ENCODE peak calls at places on chromosomes 2 and 18, in four cellular contexts. One of them, this sample, is unnamed.
A peak's percentile ranks its signal among the peaks of the same experiment; 100 is the strongest.

GRCh38 chr18:79819951-79820351 is 22.2 kb downstream of the KCNG2 start:
- DNase-seq in gastrocnemius medialis: no peak
- DNase-seq in mammary epithelial cell: peak; percentile 0
- DNase-seq in GM23338: no peak
- DNase-seq in this sample: no peak

GRCh38 chr2:108436976-108437375 is 12.0 kb upstream of the GCC2 start:
- DNase-seq in gastrocnemius medialis: no peak
- DNase-seq in mammary epithelial cell: no peak
- DNase-seq in GM23338: no peak
- DNase-seq in this sample: no peak

GRCh38 chr18:77067315-77068061 is 65.1 kb downstream of the MBP start:
- DNase-seq in gastrocnemius medialis: peak; percentile 74
- DNase-seq in mammary epithelial cell: peak; percentile 89
- DNase-seq in GM23338: no peak
- DNase-seq in this sample: no peak

GRCh38 chr2:28389399-28390240 is 3.0 kb upstream of the FOSL2 start:
- DNase-seq in gastrocnemius medialis: no peak
- DNase-seq in mammary epithelial cell: no peak
- DNase-seq in GM23338: peak; percentile 47
- DNase-seq in this sample: no peak

GRCh38 chr2:112904883-112905282 is 6.1 kb upstream of the IL37 start:
- DNase-seq in gastrocnemius medialis: no peak
- DNase-seq in mammary epithelial cell: no peak
- DNase-seq in GM23338: no peak
- DNase-seq in this sample: no peak

GRCh38 chr2:144950874-144951560 is 431.1 kb upstream of the ZEB2 start:
- DNase-seq in gastrocnemius medialis: no peak
- DNase-seq in mammary epithelial cell: peak; percentile 95
- DNase-seq in GM23338: no peak
- DNase-seq in this sample: no peak

GRCh38 chr2:222102746-222103349 is 195.9 kb downstream of the PAX3 start:
- DNase-seq in gastrocnemius medialis: no peak
- DNase-seq in mammary epithelial cell: no peak
- DNase-seq in GM23338: peak; percentile 42
- DNase-seq in this sample: no peak

GRCh38 chr2:223058952-223059716 is 7.1 kb downstream of the KCNE4 start:
- DNase-seq in gastrocnemius medialis: no peak
- DNase-seq in mammary epithelial cell: no peak
- DNase-seq in GM23338: no peak
- DNase-seq in this sample: no peak

GRCh38 chr2:121400206-121400605 is 115.2 kb upstream of the TFCP2L1 start:
- DNase-seq in gastrocnemius medialis: no peak
- DNase-seq in mammary epithelial cell: no peak
- DNase-seq in GM23338: no peak
- DNase-seq in this sample: no peak

GRCh38 chr2:29629495-29629894 is 291.9 kb downstream of the ALK start:
- DNase-seq in gastrocnemius medialis: no peak
- DNase-seq in mammary epithelial cell: peak; percentile 12
- DNase-seq in GM23338: no peak
- DNase-seq in this sample: no peak

GRCh38 chr2:237596856-237597679 is 6.5 kb upstream of the RAB17 start:
- DNase-seq in gastrocnemius medialis: no peak
- DNase-seq in mammary epithelial cell: no peak
- DNase-seq in GM23338: no peak
- DNase-seq in this sample: no peak

GRCh38 chr2:28662468-28663095 is 89.0 kb upstream of the PPP1CB start:
- DNase-seq in gastrocnemius medialis: no peak
- DNase-seq in mammary epithelial cell: no peak
- DNase-seq in GM23338: no peak
- DNase-seq in this sample: no peak

GRCh38 chr2:120863661-120864320 is 128.1 kb downstream of the GLI2 start:
- DNase-seq in gastrocnemius medialis: no peak
- DNase-seq in mammary epithelial cell: peak; percentile 25
- DNase-seq in GM23338: no peak
- DNase-seq in this sample: no peak

GRCh38 chr2:83602753-83603152 is 856.3 kb downstream of the SUCLG1 start:
- DNase-seq in gastrocnemius medialis: no peak
- DNase-seq in mammary epithelial cell: no peak
- DNase-seq in GM23338: peak; percentile 35
- DNase-seq in this sample: no peak

DNA sequence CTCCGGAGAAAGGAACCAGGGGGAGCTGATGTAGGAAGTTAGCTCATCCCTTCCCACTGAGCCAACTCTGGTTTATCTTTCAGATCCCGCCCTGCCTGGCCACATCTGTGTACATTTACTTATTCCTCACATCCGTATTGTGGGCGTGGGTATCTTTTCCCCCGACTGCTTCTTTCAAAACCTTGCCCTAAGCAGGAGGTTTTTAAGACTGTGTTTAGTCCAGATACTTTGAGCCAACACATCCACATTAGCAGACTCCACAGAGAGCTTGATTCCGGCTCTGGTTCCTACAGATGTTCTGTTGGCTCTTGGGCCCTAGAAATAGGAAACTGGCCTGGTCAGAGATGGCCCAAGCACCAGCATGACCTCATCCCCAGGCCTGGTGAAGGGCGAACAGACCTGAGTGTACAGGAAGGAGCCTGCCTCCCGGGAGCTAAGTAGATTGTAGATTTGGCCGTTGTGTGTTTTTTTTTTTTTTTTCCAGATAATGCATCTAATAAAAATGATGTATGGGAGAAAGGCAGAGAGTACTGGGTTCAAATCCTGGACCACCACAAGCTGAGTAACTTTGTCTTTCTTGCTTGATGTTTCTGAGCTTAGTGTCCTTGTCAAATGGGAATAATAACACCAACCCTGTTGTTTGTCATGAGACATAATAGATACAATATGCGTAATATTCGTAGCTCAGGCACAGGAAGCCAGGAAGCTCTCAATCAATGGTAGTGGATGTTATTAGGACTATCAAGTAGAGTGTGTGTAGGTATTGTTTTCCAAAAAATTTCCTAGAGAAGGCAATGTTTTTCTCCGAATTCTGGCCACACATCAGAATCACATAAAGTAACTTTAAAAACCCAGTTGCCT is 92.3 kb downstream of the PRKCE start:
- DNase-seq in gastrocnemius medialis: peak; percentile 40
- DNase-seq in mammary epithelial cell: no peak
- DNase-seq in GM23338: no peak
- DNase-seq in this sample: no peak
- H3K27ac ChIP-seq in gastrocnemius medialis: peak overlapping the region; percentile 59
- H3K27ac ChIP-seq in mammary epithelial cell: no peak overlapping the region
- H3K27ac ChIP-seq in GM23338: no peak overlapping the region
- H3K27ac ChIP-seq in this sample: no peak overlapping the region

DNA sequence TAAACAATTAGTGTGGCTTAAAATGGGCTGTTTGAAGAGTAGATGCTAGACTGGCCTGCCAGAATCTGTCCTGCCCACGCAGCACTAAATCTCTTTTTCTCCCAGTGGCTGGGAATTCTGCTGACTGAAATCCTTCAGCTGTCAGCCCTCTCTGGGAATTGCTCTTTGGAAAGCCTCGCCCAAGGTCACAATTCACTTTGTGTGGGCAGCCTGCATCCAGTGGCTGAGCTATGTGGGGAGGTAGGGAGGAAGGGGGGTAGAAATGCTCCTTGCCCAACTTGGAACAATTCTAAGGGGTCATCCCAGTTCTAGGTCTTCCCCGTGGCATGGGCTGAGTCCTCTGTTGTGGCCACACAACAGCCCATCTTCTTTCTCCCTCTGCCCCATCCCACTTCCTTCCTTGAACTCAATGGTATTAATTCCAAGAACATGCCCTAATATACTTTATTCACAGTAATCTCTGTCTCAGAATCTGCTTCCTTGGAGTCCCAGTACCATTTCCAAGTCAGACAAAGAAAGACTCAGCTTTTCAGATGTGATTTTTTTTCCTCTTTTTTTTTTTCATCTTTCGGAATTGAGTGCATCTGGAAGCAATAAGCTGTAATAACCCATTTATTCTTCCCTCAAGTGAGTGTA is 189.3 kb downstream of the GPD2 start:
- DNase-seq in gastrocnemius medialis: no peak
- DNase-seq in mammary epithelial cell: no peak
- DNase-seq in GM23338: no peak
- DNase-seq in this sample: no peak
- H3K27ac ChIP-seq in gastrocnemius medialis: no peak overlapping the region
- H3K27ac ChIP-seq in mammary epithelial cell: no peak overlapping the region
- H3K27ac ChIP-seq in GM23338: no peak overlapping the region
- H3K27ac ChIP-seq in this sample: no peak overlapping the region

GRCh38 chr2:69634197-69634821 is 9.2 kb downstream of the AAK1 start:
- DNase-seq in gastrocnemius medialis: no peak
- DNase-seq in mammary epithelial cell: no peak
- DNase-seq in GM23338: no peak
- DNase-seq in this sample: no peak
- H3K27ac ChIP-seq in gastrocnemius medialis: no peak overlapping the region
- H3K27ac ChIP-seq in mammary epithelial cell: no peak overlapping the region
- H3K27ac ChIP-seq in GM23338: no peak overlapping the region
- H3K27ac ChIP-seq in this sample: no peak overlapping the region

GRCh38 chr2:27071277-27071989 is at the start of gene OST4:
- DNase-seq in gastrocnemius medialis: peak; percentile 90
- DNase-seq in mammary epithelial cell: peak; percentile 90
- DNase-seq in GM23338: peak; percentile 97
- DNase-seq in this sample: no peak

GRCh38 chr2:27073782-27074181 is 2.3 kb upstream of the OST4 start:
- DNase-seq in gastrocnemius medialis: no peak
- DNase-seq in mammary epithelial cell: no peak
- DNase-seq in GM23338: no peak
- DNase-seq in this sample: no peak

GRCh38 chr2:27072950-27073349 is 1.5 kb upstream of the OST4 start:
- DNase-seq in gastrocnemius medialis: no peak
- DNase-seq in mammary epithelial cell: no peak
- DNase-seq in GM23338: no peak
- DNase-seq in this sample: no peak

GRCh38 chr2:27070653-27071276 is 689 bp downstream of the OST4 start:
- DNase-seq in gastrocnemius medialis: no peak
- DNase-seq in mammary epithelial cell: no peak
- DNase-seq in GM23338: no peak
- DNase-seq in this sample: no peak

GRCh38 chr2:27071990-27072830 is 756 bp upstream of the OST4 start:
- DNase-seq in gastrocnemius medialis: no peak
- DNase-seq in mammary epithelial cell: no peak
- DNase-seq in GM23338: peak; percentile 68
- DNase-seq in this sample: no peak
- H3K27ac ChIP-seq in gastrocnemius medialis: peak overlapping the region; percentile 92
- H3K27ac ChIP-seq in mammary epithelial cell: no peak overlapping the region
- H3K27ac ChIP-seq in GM23338: peak overlapping the region; percentile 95
- H3K27ac ChIP-seq in this sample: no peak overlapping the region

This sample was measured in iPS DF 6.9.